ENCODE peak calls at places on chromosomes 16 and 17, in eight cellular contexts. T is heart left ventricle, S is epithelial cell of esophagus, R is psoas muscle, U is left ventricle myocardium inferior, H is GM12865, X is mesendoderm, O is cardiac fibroblast. E is an unnamed sample.

GRCh38 chr16:11297492-11298142 is 16.5 kb upstream of the PRM1 start:
- DNase-seq in O (peak), X (peak), R (peak), S (peak), T (peak), H (peak), U (peak), E (peak)

GRCh38 chr16:11977206-11978041 is 890 bp downstream of the SNX29 start:
- DNase-seq in S (peak), U (no peak), X (no peak), R (peak), O (peak), H (no peak), T (no peak), E (peak)

GRCh38 chr17:32671891-32672290 is 185.1 kb downstream of the CDK5R1 start:
- DNase-seq in T (no peak), X (no peak), R (peak), O (peak), S (peak), H (no peak), U (peak), E (peak)

GRCh38 chr17:42559076-42559475 is 2.9 kb upstream of the COASY start:
- DNase-seq in R (no peak), X (no peak), H (no peak), T (no peak), U (no peak), O (no peak), S (no peak), E (no peak)

GRCh38 chr16:49733278-49734009 is 122.5 kb downstream of the ZNF423 start:
- DNase-seq in H (no peak), U (no peak), O (no peak), R (no peak), T (no peak), X (no peak), S (no peak), E (no peak)

GRCh38 chr17:71361691-71362450 is 758.9 kb upstream of the SOX9 start:
- DNase-seq in R (no peak), U (no peak), S (peak), H (no peak), O (peak), T (no peak), X (no peak), E (no peak)

GRCh38 chr17:38455288-38455915 is 27.1 kb downstream of the ARHGAP23 start:
- DNase-seq in R (no peak), X (peak), O (peak), H (no peak), S (no peak), U (no peak), T (no peak), E (no peak)

GRCh38 chr17:18850679-18851078 is 7.3 kb upstream of the PRPSAP2 start:
- DNase-seq in H (no peak), R (no peak), U (no peak), O (no peak), S (peak), X (no peak), T (no peak), E (no peak)

GRCh38 chr17:5540321-5540720 is 44.0 kb downstream of the NLRP1 start:
- DNase-seq in H (no peak), T (no peak), U (no peak), S (no peak), O (no peak), R (no peak), X (no peak), E (no peak)

GRCh38 chr16:87550510-87550961 is 51.8 kb upstream of the JPH3 start:
- DNase-seq in T (peak), U (peak), R (peak), H (peak), O (no peak), X (peak), S (peak), E (no peak)

GRCh38 chr17:58092101-58092796 is 9.0 kb downstream of the DYNLL2 start:
- DNase-seq in X (no peak), T (no peak), O (no peak), U (no peak), R (no peak), H (no peak), S (no peak), E (no peak)

GRCh38 chr17:75340636-75341035 is 51.4 kb upstream of the SLC25A19 start:
- DNase-seq in X (no peak), H (no peak), R (no peak), O (no peak), T (no peak), S (no peak), U (no peak), E (no peak)

GRCh38 chr17:82815790-82816305 is 24.0 kb downstream of the ZNF750 start:
- DNase-seq in S (no peak), O (no peak), H (no peak), X (no peak), T (no peak), R (no peak), U (no peak), E (no peak)

GRCh38 chr17:82816358-82816757 is 23.5 kb downstream of the ZNF750 start:
- DNase-seq in S (no peak), R (peak), H (no peak), T (no peak), U (no peak), O (no peak), X (no peak), E (no peak)

GRCh38 chr17:82814834-82815233 is 25.0 kb downstream of the ZNF750 start:
- DNase-seq in T (peak), O (no peak), R (no peak), S (no peak), U (no peak), H (no peak), X (no peak), E (no peak)

GRCh38 chr17:82813299-82814051 is 26.3 kb downstream of the ZNF750 start:
- DNase-seq in O (no peak), S (no peak), X (no peak), T (peak), R (no peak), U (no peak), H (no peak), E (no peak)

DNA sequence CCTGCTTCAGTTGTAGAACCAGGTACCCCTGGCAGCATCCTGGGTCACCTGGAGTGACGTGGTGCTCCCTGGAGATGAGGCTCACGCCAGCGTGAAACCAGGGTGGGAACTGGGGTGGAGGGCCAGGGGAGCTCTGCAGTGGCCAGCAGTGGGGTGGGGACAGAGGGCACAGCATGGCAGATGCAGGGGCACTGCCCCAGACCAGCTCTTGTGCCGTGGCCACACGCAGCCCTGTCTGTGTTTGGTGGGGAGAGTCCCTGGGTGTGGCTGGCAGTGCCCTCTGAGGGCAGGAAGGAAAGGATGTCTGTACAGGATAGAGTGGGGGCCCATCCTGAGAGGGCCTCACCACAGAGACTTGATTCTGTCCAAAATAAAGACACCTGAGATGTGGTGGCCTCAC is 24.5 kb downstream of the ZNF750 start:
- DNase-seq in S (no peak), U (no peak), X (no peak), T (peak), H (no peak), R (no peak), O (no peak), E (no peak)
- H3K4me3 ChIP-seq in S (no peak), U (no peak), X (no peak), T (no peak), H (no peak), R (no peak), O (no peak), E (no peak)

GRCh38 chr17:48046296-48046695 is 1.9 kb upstream of the NFE2L1 start:
- DNase-seq in R (no peak), H (no peak), O (no peak), T (no peak), X (no peak), U (no peak), S (no peak), E (no peak)
- H3K4me3 ChIP-seq in R (peak), H (peak), O (no peak), T (no peak), X (no peak), U (no peak), S (peak), E (no peak)

DNA sequence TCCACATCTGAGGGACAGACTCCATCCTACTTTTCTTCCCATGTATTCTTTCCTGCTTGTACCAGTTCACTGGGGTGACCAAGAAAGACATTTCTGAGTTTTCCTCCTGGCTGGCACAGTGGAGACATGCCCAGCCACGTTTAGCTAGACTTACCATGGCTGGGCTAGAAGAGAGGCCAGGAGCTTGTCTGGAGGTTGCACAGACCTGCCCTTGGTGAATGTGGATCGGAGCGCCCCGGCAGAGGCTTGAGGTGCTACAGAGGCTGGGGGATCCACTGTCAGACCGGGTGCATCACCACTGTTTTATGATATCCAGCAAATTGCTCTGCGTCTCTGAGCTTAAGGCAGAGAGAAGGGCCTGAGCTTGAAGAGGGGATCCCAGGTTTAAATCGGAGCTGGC is 3.5 kb downstream of the IL4R start:
- DNase-seq in H (no peak), R (no peak), U (no peak), S (peak), O (no peak), T (no peak), X (no peak), E (no peak)
- H3K4me3 ChIP-seq in H (no peak), R (no peak), U (no peak), S (peak), O (no peak), T (no peak), X (no peak), E (no peak)

GRCh38 chr16:67243481-67243880 is 3.8 kb downstream of the FHOD1 start:
- DNase-seq in X (no peak), R (peak), H (no peak), S (no peak), T (no peak), O (no peak), U (no peak), E (no peak)
- H3K4me3 ChIP-seq in X (no peak), R (peak), H (peak), S (no peak), T (no peak), O (no peak), U (no peak), E (no peak)

DNA sequence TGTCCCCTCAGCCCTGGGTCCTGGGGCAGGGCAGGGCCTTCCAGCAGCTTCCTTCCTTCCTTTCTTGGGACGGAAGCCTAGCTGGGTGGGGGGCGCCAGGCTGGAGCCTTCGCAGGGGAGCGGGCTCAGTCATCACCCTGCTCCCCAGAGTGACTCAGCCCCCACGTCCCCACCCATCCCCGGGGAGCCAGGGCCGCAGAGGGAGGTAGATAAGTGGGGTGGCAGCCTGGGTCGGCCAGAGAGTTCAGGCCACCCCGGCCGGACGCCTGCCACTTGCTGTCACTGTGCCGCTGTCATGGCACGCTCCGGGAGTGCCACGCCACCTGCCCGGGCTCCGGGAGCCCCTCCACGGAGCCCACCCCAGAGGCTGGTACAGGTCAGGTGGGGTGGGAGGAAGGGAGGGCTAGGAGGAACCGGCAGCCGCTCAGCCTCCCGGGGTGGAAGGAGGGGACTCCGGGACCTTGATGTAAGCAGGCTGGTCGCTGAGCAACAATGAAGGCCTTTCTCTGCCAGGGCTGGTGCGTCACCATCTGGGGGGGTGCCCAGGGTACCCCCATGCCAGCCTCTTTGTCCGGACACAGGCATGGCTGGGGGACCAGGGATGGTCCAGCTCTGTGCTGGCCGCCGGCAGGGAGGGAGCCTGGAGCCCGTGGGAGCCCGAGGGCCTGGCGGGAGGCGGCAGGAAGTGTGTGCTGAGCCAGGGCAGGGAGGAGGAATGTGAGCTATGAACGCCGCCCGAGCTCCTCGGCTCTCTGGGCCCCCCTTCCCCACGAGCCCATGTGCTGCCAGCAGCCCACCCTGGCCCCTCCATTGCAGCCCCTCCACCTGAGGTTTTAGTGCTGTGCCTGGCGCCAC is 6.6 kb downstream of the NHERF2 start:
- DNase-seq in O (peak), R (no peak), X (peak), U (peak), S (no peak), T (peak), H (no peak), E (no peak)
- H3K4me3 ChIP-seq in O (peak), R (peak), X (no peak), U (peak), S (no peak), T (peak), H (no peak), E (peak)

GRCh38 chr17:1643293-1643998 is 2.1 kb downstream of the SCARF1 start:
- DNase-seq in H (peak), O (no peak), T (peak), X (peak), S (peak), R (peak), U (no peak), E (no peak)

GRCh38 chr17:1645207-1646171 is at the start of gene SCARF1:
- DNase-seq in O (no peak), U (peak), S (no peak), R (peak), T (peak), X (peak), H (no peak), E (peak)

GRCh38 chr17:1646199-1646875 is 805 bp upstream of the SCARF1 start:
- DNase-seq in H (no peak), S (no peak), O (no peak), R (no peak), T (peak), X (no peak), U (no peak), E (no peak)

GRCh38 chr17:1644493-1645206 is 882 bp downstream of the SCARF1 start:
- DNase-seq in H (peak), U (no peak), X (no peak), O (no peak), T (peak), S (peak), R (no peak), E (no peak)

GRCh38 chr17:1643999-1644492 is 1.5 kb downstream of the SCARF1 start:
- DNase-seq in X (no peak), S (no peak), U (no peak), T (no peak), R (no peak), H (peak), O (no peak), E (no peak)
- H3K4me3 ChIP-seq in X (no peak), S (peak), U (peak), T (peak), R (peak), H (peak), O (no peak), E (peak)

E was measured in tibial nerve.